ENCODE peak calls at places on chromosomes 4 and X, in four cellular contexts. X is NAMALWA, G is tibial nerve, C is NCI-H345. Y is an unnamed sample.
A peak's percentile ranks its signal among the peaks of the same experiment; 100 is the strongest.

GRCh38 chrX:154473683-154474082 is 5.4 kb downstream of the LAGE3 start:
- DNase-seq in X (no peak), G (no peak), C (no peak), Y (no peak)

GRCh38 chrX:102959471-102959870 is 22.4 kb downstream of the RAB40AL start:
- DNase-seq in G (no peak), C (no peak), X (no peak), Y (no peak)

GRCh38 chr4:99572527-99573240 is 1.9 kb upstream of the MTTP start:
- DNase-seq in C (no peak), G (no peak), X (no peak), Y (no peak)

GRCh38 chrX:114201622-114202021 is 382.3 kb upstream of the HTR2C start:
- DNase-seq in C (no peak), X (no peak), G (no peak), Y (no peak)

GRCh38 chrX:129626026-129626425 is 28.7 kb downstream of the APLN start:
- DNase-seq in G (no peak), C (no peak), X (peak; percentile 11), Y (no peak)

GRCh38 chrX:49308604-49309269 is 5.3 kb downstream of the GAGE10 start:
- DNase-seq in C (no peak), G (peak; percentile 5), X (no peak), Y (no peak)

GRCh38 chr4:51825341-51825740 is 17.6 kb upstream of the DCUN1D4 start:
- DNase-seq in G (no peak), C (no peak), X (no peak), Y (no peak)

GRCh38 chr4:8033067-8033755 is 93.5 kb upstream of the AFAP1 start:
- DNase-seq in G (no peak), C (no peak), X (no peak), Y (no peak)

GRCh38 chr4:38174811-38175210 is 214.6 kb downstream of the PTTG2 start:
- DNase-seq in G (no peak), C (no peak), X (no peak), Y (no peak)

GRCh38 chr4:94856030-94856429 is 98.3 kb downstream of the BMPR1B start:
- DNase-seq in X (no peak), G (no peak), C (no peak), Y (no peak)

GRCh38 chr4:47469951-47470350 is 6.4 kb upstream of the COMMD8 start:
- DNase-seq in C (no peak), X (no peak), G (no peak), Y (no peak)

GRCh38 chr4:1026115-1026514 is 14.7 kb downstream of the FGFRL1 start:
- DNase-seq in X (peak; percentile 93), G (no peak), C (no peak), Y (no peak)

GRCh38 chr4:98950925-98951324 is 22.0 kb upstream of the EIF4E start:
- DNase-seq in G (no peak), C (no peak), X (no peak), Y (no peak)

GRCh38 chrX:154813801-154814200 is 8.5 kb upstream of the MPP1 start:
- DNase-seq in X (no peak), C (no peak), G (no peak), Y (no peak)

GRCh38 chr4:16617416-16617815 is 281.0 kb downstream of the LDB2 start:
- DNase-seq in G (no peak), X (no peak), C (no peak), Y (no peak)

GRCh38 chr4:10182446-10183424 is 66.1 kb upstream of the WDR1 start:
- DNase-seq in X (no peak), C (no peak), G (no peak), Y (no peak)

GRCh38 chrX:153725039-153725831 is 579 bp downstream of the ABCD1 start:
- DNase-seq in X (peak; percentile 64), G (no peak), C (no peak), Y (no peak)

GRCh38 chr4:3371038-3371437 is 70.7 kb upstream of the HGFAC start:
- DNase-seq in G (no peak), C (no peak), X (no peak), Y (no peak)

GRCh38 chr4:1403591-1404572 is 2.4 kb downstream of the NKX1-1 start:
- DNase-seq in C (no peak), X (no peak), G (no peak), Y (no peak)

GRCh38 chr4:158444621-158445020 is 77.1 kb upstream of the RXFP1 start:
- DNase-seq in X (no peak), C (no peak), G (no peak), Y (no peak)

GRCh38 chr4:54961357-54961975 is 163.9 kb downstream of the KDR start:
- DNase-seq in G (no peak), C (peak; percentile 9), X (peak; percentile 33), Y (peak; percentile 5)

GRCh38 chr4:118989098-118990080 is 100.7 kb downstream of the SYNPO2 start:
- DNase-seq in G (no peak), C (no peak), X (no peak), Y (no peak)

GRCh38 chrX:68183612-68184214 is 249.6 kb downstream of the OPHN1 start:
- DNase-seq in G (no peak), X (peak; percentile 48), C (no peak), Y (no peak)

GRCh38 chrX:108439434-108439883 is at the start of gene COL4A5:
- DNase-seq in X (no peak), C (peak; percentile 85), G (peak; percentile 4), Y (peak; percentile 52)

GRCh38 chrX:87896057-87896456 is 378.5 kb downstream of the KLHL4 start:
- DNase-seq in G (no peak), C (no peak), X (no peak), Y (no peak)

GRCh38 chrX:10576777-10577444 is 43.5 kb downstream of the MID1 start:
- DNase-seq in X (no peak), G (no peak), C (no peak), Y (no peak)

GRCh38 chr4:136934601-136935000 is 597.7 kb downstream of the PCDH18 start:
- DNase-seq in C (no peak), X (no peak), G (no peak), Y (no peak)

GRCh38 chrX:327660-328126 is 9.1 kb upstream of the GTPBP6 start:
- DNase-seq in C (no peak), G (no peak), X (no peak), Y (no peak)

GRCh38 chrX:119516157-119516702 is 48.0 kb downstream of the SLC25A5 start:
- DNase-seq in X (peak; percentile 76), G (peak; percentile 20), C (peak; percentile 53), Y (peak; percentile 40)

GRCh38 chr4:825063-825968 is 613 bp downstream of the CPLX1 start:
- DNase-seq in C (no peak), X (no peak), G (no peak), Y (no peak)

GRCh38 chrX:48569958-48570357 is 4.3 kb upstream of the RBM3 start:
- DNase-seq in G (no peak), C (no peak), X (no peak), Y (no peak)

GRCh38 chr4:4260185-4260751 is 12.2 kb upstream of the TMEM128 start:
- DNase-seq in C (no peak), X (peak; percentile 87), G (no peak), Y (no peak)

GRCh38 chr4:60133414-60133813 is 1066.7 kb upstream of the ADGRL3 start:
- DNase-seq in C (no peak), X (no peak), G (no peak), Y (no peak)

GRCh38 chrX:29911673-29912072 is 303.7 kb upstream of the MAGEB2 start:
- DNase-seq in G (no peak), C (no peak), X (peak; percentile 4), Y (no peak)

GRCh38 chrX:123603516-123603915 is 129.3 kb downstream of the THOC2 start:
- DNase-seq in X (no peak), C (no peak), G (no peak), Y (no peak)

GRCh38 chr4:152784490-152785195 is 4.9 kb downstream of the ARFIP1 start:
- DNase-seq in X (peak; percentile 50), C (no peak), G (no peak), Y (no peak)

GRCh38 chr4:118557298-118557851 is 127.8 kb upstream of the METTL14 start:
- DNase-seq in G (no peak), X (no peak), C (peak; percentile 82), Y (peak; percentile 52)